ENCODE peak calls at places on chromosomes 16 and 17, in four cellular contexts. H is GM12878, S is K562, G is HepG2. D is an unnamed sample.

GRCh38 chr16:2151188-2152091 is 3.0 kb downstream of the RAB26 start:
- DNase-seq in H (no peak), S (peak), G (no peak), D (peak)

GRCh38 chr17:70621593-70621992 is 452.3 kb downstream of the KCNJ2 start:
- DNase-seq in H (no peak), S (no peak), G (no peak), D (no peak)

GRCh38 chr17:65042911-65043310 is 13.6 kb downstream of the GNA13 start:
- DNase-seq in H (no peak), S (no peak), G (no peak), D (no peak)

GRCh38 chr17:10617120-10617505 is 40.0 kb downstream of the MYH3 start:
- DNase-seq in H (no peak), S (no peak), G (no peak), D (no peak)

GRCh38 chr16:71474864-71475263 is 12.8 kb upstream of the ZNF23 start:
- DNase-seq in H (no peak), S (no peak), G (no peak), D (no peak)

GRCh38 chr17:73357981-73358380 is 46.2 kb upstream of the CDC42EP4 start:
- DNase-seq in H (no peak), S (no peak), G (no peak), D (no peak)

GRCh38 chr16:20137194-20137593 is 63.5 kb upstream of the GPR139 start:
- DNase-seq in H (no peak), S (no peak), G (no peak), D (no peak)

GRCh38 chr17:78748730-78749317 is 33.2 kb downstream of the CYTH1 start:
- DNase-seq in H (peak), S (peak), G (peak), D (no peak)

GRCh38 chr17:79950306-79950705 is 85.4 kb downstream of the TBC1D16 start:
- DNase-seq in H (no peak), S (no peak), G (no peak), D (peak)

GRCh38 chr16:5006348-5007193 is 27.2 kb downstream of the NAGPA start:
- DNase-seq in H (no peak), S (no peak), G (no peak), D (no peak)

GRCh38 chr17:50630524-50631194 is 4.0 kb upstream of the ABCC3 start:
- DNase-seq in H (no peak), S (peak), G (peak), D (peak)

GRCh38 chr17:19727466-19728113 is 11.2 kb upstream of the SLC47A2 start:
- DNase-seq in H (no peak), S (no peak), G (no peak), D (no peak)

GRCh38 chr17:21296097-21297025 is 11.8 kb downstream of the MAP2K3 start:
- DNase-seq in H (no peak), S (peak), G (no peak), D (no peak)

GRCh38 chr17:78301821-78302213 is 58.1 kb downstream of the SOCS3 start:
- DNase-seq in H (no peak), S (no peak), G (no peak), D (no peak)

GRCh38 chr17:39769974-39770587 is 32.3 kb downstream of the GRB7 start:
- DNase-seq in H (peak), S (no peak), G (peak), D (no peak)

GRCh38 chr17:82097187-82097918 is 683 bp downstream of the FASN start:
- DNase-seq in H (no peak), S (peak), G (no peak), D (no peak)

GRCh38 chr17:48162946-48163506 is 55.5 kb downstream of the SNX11 start:
- DNase-seq in H (no peak), S (no peak), G (peak), D (no peak)

GRCh38 chr17:58432806-58433573 is 15.7 kb upstream of the RNF43 start:
- DNase-seq in H (no peak), S (no peak), G (no peak), D (no peak)

GRCh38 chr16:84928679-84929420 is 82.5 kb downstream of the ZDHHC7 start:
- DNase-seq in H (no peak), S (no peak), G (no peak), D (no peak)

GRCh38 chr16:11353158-11353557 is 7.9 kb downstream of the RMI2 start:
- DNase-seq in H (no peak), S (no peak), G (no peak), D (no peak)

GRCh38 chr17:32277284-32277683 is 11.7 kb downstream of the RHBDL3 start:
- DNase-seq in H (no peak), S (no peak), G (no peak), D (peak)

GRCh38 chr16:84138824-84139627 is 6.0 kb downstream of the HSDL1 start:
- DNase-seq in H (peak), S (peak), G (peak), D (no peak)

GRCh38 chr17:10083864-10084263 is 114.5 kb downstream of the GAS7 start:
- DNase-seq in H (no peak), S (no peak), G (no peak), D (no peak)

GRCh38 chr17:79850571-79851460 is 11.6 kb upstream of the CBX4 start:
- DNase-seq in H (no peak), S (peak), G (no peak), D (no peak)

DNA sequence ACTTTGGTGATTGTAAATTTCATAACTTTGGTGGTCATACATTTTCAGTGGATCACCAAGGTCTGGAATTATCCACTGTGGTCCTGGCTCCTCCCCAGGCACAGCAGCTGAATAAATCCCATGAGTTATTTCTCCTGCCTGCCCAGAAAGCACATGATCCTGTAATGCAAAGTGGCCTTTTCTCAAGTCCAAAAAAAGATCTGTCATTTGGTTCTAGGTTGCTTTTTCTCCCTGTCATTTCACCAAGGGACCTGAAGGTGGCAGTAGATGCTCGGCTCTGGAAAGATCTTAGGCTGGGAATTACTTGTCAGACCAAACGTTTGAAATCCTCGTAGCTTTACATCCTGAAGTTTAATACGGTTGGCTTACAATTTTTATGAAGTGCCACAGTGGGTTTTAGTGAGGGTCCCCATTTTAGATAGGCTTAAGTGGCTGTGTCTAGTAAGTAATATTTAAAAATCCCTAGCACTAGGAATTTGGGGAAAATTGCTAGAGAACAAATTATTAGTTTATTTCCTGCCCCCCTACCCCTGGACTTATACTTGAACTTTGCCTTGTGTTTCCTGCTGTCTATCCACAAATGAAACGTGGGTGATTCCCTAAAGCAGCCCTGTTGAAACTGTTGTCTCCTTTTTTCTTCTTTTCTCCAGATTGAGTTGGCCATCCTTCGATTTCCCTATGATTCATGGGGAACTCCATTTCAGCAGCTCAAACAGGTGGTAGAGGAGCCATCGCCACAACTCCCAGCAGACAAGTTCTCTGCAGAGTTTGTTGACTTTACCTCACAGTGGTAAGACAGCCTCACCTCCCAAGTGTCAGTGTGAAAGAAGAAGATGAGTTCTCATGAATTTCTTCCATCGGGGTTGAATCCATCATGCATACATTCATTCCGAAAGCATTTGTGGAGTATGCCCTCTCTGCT is 111.7 kb downstream of the MAP2K6 start:
- DNase-seq in H (no peak), S (peak), G (peak), D (peak)
- TF ChIP-seq NR2C2 in H (no peak), S (no peak), G (no peak), D (no peak)

DNA sequence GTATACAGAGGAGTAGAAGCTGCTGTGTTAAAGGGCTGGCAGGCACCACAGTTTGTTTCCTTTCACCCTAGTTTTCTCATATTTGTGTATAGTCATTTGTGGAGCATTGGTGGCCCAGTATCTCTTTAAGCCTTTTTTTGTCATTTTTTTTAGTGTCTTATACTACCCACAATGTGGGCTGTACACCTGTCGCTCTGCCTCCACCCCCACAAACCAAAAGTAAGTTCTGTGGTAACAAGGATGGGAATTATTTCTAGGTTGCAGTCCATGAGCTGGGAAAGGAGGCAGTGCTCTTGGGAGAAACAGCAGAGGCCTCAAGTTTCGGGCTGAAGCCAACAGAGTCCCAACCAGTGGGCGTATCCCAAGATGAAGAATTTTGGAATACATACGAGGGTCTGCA is 6.2 kb downstream of the ZNF75A start:
- DNase-seq in H (no peak), S (no peak), G (no peak), D (no peak)
- TF ChIP-seq NR2C2 in H (no peak), S (no peak), G (no peak), D (no peak)

GRCh38 chr16:80828495-80828894 is 24.1 kb upstream of the CDYL2 start:
- DNase-seq in H (no peak), S (no peak), G (peak), D (no peak)

GRCh38 chr16:80819988-80820387 is 15.6 kb upstream of the CDYL2 start:
- DNase-seq in H (no peak), S (no peak), G (no peak), D (no peak)

GRCh38 chr16:80827007-80827406 is 22.6 kb upstream of the CDYL2 start:
- DNase-seq in H (no peak), S (no peak), G (no peak), D (no peak)

GRCh38 chr16:80825365-80825758 is 21.0 kb upstream of the CDYL2 start:
- DNase-seq in H (no peak), S (no peak), G (no peak), D (no peak)

DNA sequence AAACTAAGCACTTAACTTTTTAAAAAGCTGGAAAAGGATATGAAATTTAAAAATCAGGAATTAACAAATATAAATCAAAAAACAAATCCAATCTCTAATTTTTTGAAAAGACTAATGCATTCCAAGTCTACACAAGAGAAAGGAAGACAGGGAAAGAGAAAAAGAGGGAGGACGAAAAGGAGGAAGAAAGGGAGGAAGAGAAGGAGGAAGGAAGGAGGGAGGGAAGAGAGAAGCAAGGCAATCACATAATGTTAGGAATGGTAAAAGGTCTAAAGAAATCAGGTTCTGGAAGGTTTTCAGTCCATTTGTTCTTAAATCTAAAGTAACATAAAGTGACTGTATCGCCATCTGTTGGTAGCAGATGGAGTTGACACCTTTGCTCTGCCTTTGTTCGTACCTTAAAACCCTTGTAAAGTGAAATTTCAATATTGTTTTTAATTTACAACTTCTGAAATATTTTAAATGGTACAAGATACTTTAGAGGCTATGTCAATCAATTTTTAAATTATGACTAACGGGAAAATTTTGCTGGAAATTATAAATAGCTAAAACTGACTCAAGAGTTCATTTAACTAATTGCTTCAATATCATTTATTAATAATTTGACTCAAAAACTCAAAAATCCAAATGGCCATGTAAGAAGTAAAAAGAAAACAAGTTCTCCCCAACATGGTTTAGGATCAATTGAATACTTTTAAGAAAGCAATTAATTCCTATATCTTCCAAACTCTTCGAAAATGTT is 20.4 kb upstream of the CDYL2 start:
- DNase-seq in H (peak), S (peak), G (peak), D (peak)
- TF ChIP-seq NR2C2 in H (no peak), S (no peak), G (no peak), D (no peak)

GRCh38 chr16:64751906-64752305 is 370.0 kb downstream of the CDH11 start:
- DNase-seq in H (no peak), S (no peak), G (no peak), D (no peak)
- TF ChIP-seq NR2C2 in H (no peak), S (no peak), G (no peak), D (no peak)

DNA sequence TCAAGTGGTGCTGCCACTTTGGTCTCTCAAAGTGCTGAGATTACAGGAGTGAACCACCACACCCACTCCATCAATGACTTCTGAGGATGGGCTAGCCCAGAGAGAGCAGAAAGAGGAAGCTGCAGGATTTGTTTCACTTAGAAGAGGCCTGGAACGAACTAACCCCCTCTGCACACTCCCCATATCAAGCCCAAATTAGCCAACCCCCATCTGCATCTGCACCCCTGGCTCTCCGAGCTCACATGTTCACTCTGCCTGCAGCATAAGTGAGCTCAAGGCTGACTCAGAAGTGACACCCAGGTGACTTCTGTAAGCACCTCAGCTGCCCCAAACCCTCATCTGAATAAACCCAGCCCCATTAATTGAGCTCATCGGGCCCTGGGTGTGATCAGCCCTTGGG is 4.8 kb downstream of the SCNN1G start:
- DNase-seq in H (no peak), S (no peak), G (no peak), D (no peak)
- TF ChIP-seq NR2C2 in H (no peak), S (no peak), G (no peak), D (no peak)